ENCODE peak calls at places on chromosome 16, in nine cellular contexts. N is CD4-positive, alpha-beta T cell; Q is hepatocyte; Y is endothelial cell of umbilical vein; S is choroid plexus epithelial cell; X is mucosa of descending colon; M is suprapubic skin; W is AG04450; G is heart left ventricle. T is an unnamed sample.

GRCh38 chr16:15898654-15899053 is 10.3 kb upstream of the CEP20 start:
- DNase-seq in N (no peak), Q (no peak), Y (no peak), S (no peak), X (no peak), M (no peak), W (no peak), G (no peak), T (no peak)

GRCh38 chr16:76535-77272 is 1.3 kb upstream of the MPG start:
- DNase-seq in N (no peak), Q (peak; percentile 77), Y (peak; percentile 75), S (peak; percentile 68), X (peak; percentile 81), M (no peak), W (no peak), G (peak; percentile 84), T (no peak)

GRCh38 chr16:54009464-54010176 is 277.0 kb downstream of the IRX3 start:
- DNase-seq in N (no peak), Q (no peak), Y (no peak), S (no peak), X (no peak), M (no peak), W (no peak), G (no peak), T (no peak)

GRCh38 chr16:8505327-8505991 is 84.9 kb downstream of the TMEM114 start:
- DNase-seq in N (no peak), Q (peak; percentile 13), Y (no peak), S (no peak), X (no peak), M (no peak), W (no peak), G (no peak), T (no peak)

GRCh38 chr16:25941800-25942558 is 250.2 kb downstream of the HS3ST4 start:
- DNase-seq in N (no peak), Q (peak; percentile 8), Y (no peak), S (no peak), X (no peak), M (no peak), W (no peak), G (no peak), T (no peak)

GRCh38 chr16:3938843-3939624 is 58.5 kb upstream of the CREBBP start:
- DNase-seq in N (peak; percentile 44), Q (peak; percentile 80), Y (peak; percentile 55), S (peak; percentile 94), X (peak; percentile 56), M (peak; percentile 80), W (peak; percentile 77), G (peak; percentile 53), T (no peak)

GRCh38 chr16:88017551-88018101 is 66.4 kb downstream of the BANP start:
- DNase-seq in N (no peak), Q (no peak), Y (no peak), S (no peak), X (peak; percentile 18), M (no peak), W (no peak), G (no peak), T (peak; percentile 84)

GRCh38 chr16:15843635-15844279 is 13.1 kb downstream of the MYH11 start:
- DNase-seq in N (no peak), Q (no peak), Y (no peak), S (no peak), X (no peak), M (no peak), W (no peak), G (no peak), T (no peak)

GRCh38 chr16:85430523-85431381 is 182.4 kb upstream of the GSE1 start:
- DNase-seq in N (no peak), Q (no peak), Y (no peak), S (no peak), X (peak; percentile 20), M (no peak), W (no peak), G (peak; percentile 17), T (peak; percentile 75)

GRCh38 chr16:50591209-50591608 is 43.0 kb downstream of the NKD1 start:
- DNase-seq in N (no peak), Q (no peak), Y (no peak), S (no peak), X (no peak), M (no peak), W (no peak), G (no peak), T (peak; percentile 35)

GRCh38 chr16:2299121-2299914 is 31.4 kb upstream of the RNPS1 start:
- DNase-seq in N (no peak), Q (no peak), Y (no peak), S (no peak), X (no peak), M (no peak), W (no peak), G (no peak), T (no peak)

GRCh38 chr16:2295056-2295798 is 27.3 kb upstream of the RNPS1 start:
- DNase-seq in N (no peak), Q (no peak), Y (no peak), S (no peak), X (no peak), M (no peak), W (no peak), G (no peak), T (no peak)

GRCh38 chr16:2298621-2299020 is 30.7 kb upstream of the RNPS1 start:
- DNase-seq in N (no peak), Q (no peak), Y (no peak), S (no peak), X (no peak), M (no peak), W (no peak), G (no peak), T (no peak)

GRCh38 chr16:2297506-2297860 is 29.6 kb upstream of the RNPS1 start:
- DNase-seq in N (no peak), Q (no peak), Y (no peak), S (no peak), X (no peak), M (no peak), W (no peak), G (no peak), T (no peak)

DNA sequence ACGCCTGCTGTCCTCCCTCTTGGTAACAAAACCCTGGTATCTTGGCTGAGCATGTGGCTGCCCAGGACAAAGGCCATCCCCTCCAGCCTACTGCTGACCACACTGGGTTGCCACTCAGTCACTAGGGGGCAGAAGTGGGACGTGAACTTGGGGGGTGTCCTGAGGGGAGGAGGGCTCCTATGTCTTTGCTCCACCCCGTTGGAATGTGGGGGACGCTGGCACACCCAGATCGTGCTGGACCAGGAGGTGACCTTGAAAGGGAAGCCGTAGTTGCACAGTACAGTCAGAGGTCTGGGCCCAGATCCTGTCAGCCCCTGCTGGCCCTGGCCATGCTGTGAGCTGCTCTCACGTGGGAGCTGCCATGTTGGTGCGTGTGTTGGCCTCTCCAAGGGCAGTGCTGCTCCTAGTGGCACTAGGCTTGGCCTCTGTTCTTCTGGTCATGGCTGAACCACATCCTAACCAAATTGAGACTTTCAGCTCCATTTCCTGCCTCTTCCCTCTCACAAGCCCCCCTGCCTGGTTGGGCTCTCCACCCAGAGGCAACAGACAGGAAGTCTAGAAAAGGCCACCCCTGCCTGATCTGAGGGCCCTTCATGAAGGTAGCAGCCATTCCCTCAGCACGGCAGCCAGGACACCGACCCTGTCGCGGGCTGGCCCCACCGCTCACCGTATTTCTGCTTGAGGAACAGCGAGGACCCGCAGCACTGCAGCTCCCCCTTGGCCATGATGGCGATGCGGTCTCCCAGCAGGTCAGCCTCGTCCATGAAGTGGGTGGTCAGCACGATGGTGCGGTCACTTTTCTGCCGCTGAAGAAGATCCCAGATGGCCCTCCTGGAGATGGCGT is 29.0 kb upstream of the RNPS1 start:
- DNase-seq in N (no peak), Q (no peak), Y (peak; percentile 31), S (peak; percentile 33), X (peak; percentile 41), M (no peak), W (no peak), G (no peak), T (no peak)
- TF ChIP-seq CTCF in N (no peak), Q (peak; percentile 22), Y (peak; percentile 44), S (peak; percentile 63), X (no peak), M (no peak), W (peak; percentile 30), G (peak; percentile 30), T (peak; percentile 71)

GRCh38 chr16:11497329-11497805 is 89.4 kb downstream of the LITAF start:
- DNase-seq in N (no peak), Q (peak; percentile 80), Y (peak; percentile 84), S (peak; percentile 72), X (peak; percentile 82), M (peak; percentile 89), W (no peak), G (peak; percentile 90), T (no peak)
- TF ChIP-seq CTCF in N (no peak), Q (no peak), Y (peak; percentile 13), S (peak; percentile 30), X (no peak), M (peak; percentile 5), W (peak; percentile 25), G (no peak), T (peak; percentile 42)

DNA sequence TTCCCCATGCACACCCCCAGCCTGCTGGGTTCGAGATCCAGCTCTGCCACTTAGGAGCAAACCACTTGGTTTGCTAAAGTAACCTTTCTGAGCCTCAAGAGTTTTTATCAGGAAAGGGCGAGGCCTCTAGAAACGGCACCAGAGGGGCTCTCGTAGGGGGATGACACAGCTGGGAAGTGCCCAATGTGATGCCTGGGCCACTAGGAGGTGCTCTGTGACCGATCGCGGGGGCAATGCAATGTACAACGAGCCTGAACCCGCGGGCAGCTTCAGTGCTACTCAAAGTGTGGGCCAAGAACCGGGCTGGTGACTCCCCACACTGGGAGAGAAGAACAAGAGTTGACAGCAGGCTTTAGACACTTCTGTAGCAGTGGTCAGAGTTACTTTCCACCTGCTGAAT is 9.4 kb downstream of the C16orf89 start:
- DNase-seq in N (no peak), Q (peak; percentile 46), Y (peak; percentile 24), S (peak; percentile 35), X (peak; percentile 62), M (no peak), W (no peak), G (no peak), T (peak; percentile 79)
- TF ChIP-seq CTCF in N (no peak), Q (peak; percentile 37), Y (peak; percentile 67), S (peak; percentile 65), X (peak; percentile 17), M (no peak), W (peak; percentile 52), G (no peak), T (peak; percentile 62)

GRCh38 chr16:56953006-56953405 is 8.7 kb upstream of the CETP start:
- DNase-seq in N (no peak), Q (no peak), Y (no peak), S (no peak), X (no peak), M (no peak), W (no peak), G (no peak), T (no peak)

GRCh38 chr16:56961386-56961785 is 364 bp upstream of the CETP start:
- DNase-seq in N (no peak), Q (no peak), Y (peak; percentile 73), S (peak; percentile 70), X (no peak), M (no peak), W (no peak), G (no peak), T (no peak)

GRCh38 chr16:56960681-56961281 is 969 bp upstream of the CETP start:
- DNase-seq in N (no peak), Q (no peak), Y (no peak), S (peak; percentile 46), X (no peak), M (no peak), W (no peak), G (no peak), T (no peak)

GRCh38 chr16:56956076-56956475 is 5.7 kb upstream of the CETP start:
- DNase-seq in N (no peak), Q (no peak), Y (no peak), S (no peak), X (no peak), M (no peak), W (no peak), G (no peak), T (no peak)

GRCh38 chr16:56956756-56957155 is 5.0 kb upstream of the CETP start:
- DNase-seq in N (no peak), Q (no peak), Y (no peak), S (no peak), X (no peak), M (no peak), W (no peak), G (no peak), T (no peak)
- TF ChIP-seq CTCF in N (no peak), Q (no peak), Y (no peak), S (peak; percentile 37), X (no peak), M (no peak), W (no peak), G (no peak), T (peak; percentile 41)

T was measured in chondrocyte.